ENCODE peak calls at places on chromosomes 3 and 15, in four cellular contexts. M, X, Z and T are unnamed samples.

GRCh38 chr15:72237286-72238224 is 6.6 kb upstream of the PKM start:
- DNase-seq in Z (peak), M (peak), X (no peak), T (peak)

GRCh38 chr3:126473292-126474168 is 2.2 kb downstream of the ZXDC start:
- DNase-seq in Z (no peak), X (no peak), M (no peak), T (no peak)

GRCh38 chr15:48936666-48937065 is 27.1 kb downstream of the SHC4 start:
- DNase-seq in X (no peak), M (no peak), Z (no peak), T (no peak)

GRCh38 chr3:13570391-13571194 is 21.7 kb downstream of the FBLN2 start:
- DNase-seq in M (no peak), Z (peak), X (no peak), T (no peak)

GRCh38 chr15:95127356-95127755 is 896.0 kb downstream of the MCTP2 start:
- DNase-seq in Z (no peak), X (no peak), M (no peak), T (no peak)

GRCh38 chr3:16113704-16114103 is 60.8 kb upstream of the GALNT15 start:
- DNase-seq in M (no peak), X (no peak), Z (no peak), T (no peak)

GRCh38 chr3:28915711-28916481 is 365.0 kb upstream of the RBMS3 start:
- DNase-seq in Z (peak), X (no peak), M (no peak), T (no peak)

GRCh38 chr3:87076951-87077350 is 86.0 kb upstream of the VGLL3 start:
- DNase-seq in M (no peak), X (no peak), Z (no peak), T (no peak)

GRCh38 chr3:151318313-151318712 is 1.7 kb upstream of the GPR87 start:
- DNase-seq in M (no peak), Z (no peak), X (no peak), T (no peak)

GRCh38 chr15:72318408-72318942 is 1.5 kb downstream of the CELF6 start:
- DNase-seq in X (no peak), M (no peak), Z (peak), T (no peak)

GRCh38 chr3:148089171-148089570 is 608.5 kb upstream of the AGTR1 start:
- DNase-seq in Z (peak), X (no peak), M (no peak), T (no peak)

GRCh38 chr3:187989458-187990153 is 164.4 kb upstream of the LPP start:
- DNase-seq in M (no peak), X (no peak), Z (no peak), T (no peak)

GRCh38 chr15:56459096-56459495 is 5.8 kb downstream of the MNS1 start:
- DNase-seq in X (no peak), M (no peak), Z (no peak), T (no peak)

GRCh38 chr3:190322604-190323240 is 476 bp upstream of the CLDN1 start:
- DNase-seq in M (no peak), X (no peak), Z (no peak), T (no peak)

GRCh38 chr15:73571346-73571745 is 61.8 kb downstream of the NPTN start:
- DNase-seq in X (no peak), Z (no peak), M (no peak), T (no peak)

GRCh38 chr15:90463381-90463780 is 66.3 kb upstream of the CRTC3 start:
- DNase-seq in M (no peak), Z (no peak), X (no peak), T (peak)

GRCh38 chr3:10467204-10467603 is 38.2 kb downstream of the ATP2B2 start:
- DNase-seq in X (no peak), M (no peak), Z (no peak), T (no peak)

GRCh38 chr15:70494861-70495571 is 268.3 kb downstream of the UACA start:
- DNase-seq in M (no peak), Z (peak), X (no peak), T (peak)

GRCh38 chr15:80777836-80778620 is 1.1 kb upstream of the CEMIP start:
- DNase-seq in X (no peak), Z (no peak), M (no peak), T (no peak)

GRCh38 chr3:51703026-51703775 is 3.7 kb upstream of the GRM2 start:
- DNase-seq in Z (no peak), X (no peak), M (no peak), T (no peak)

GRCh38 chr3:8875831-8876230 is 87.4 kb downstream of the RAD18 start:
- DNase-seq in M (no peak), X (no peak), Z (peak), T (no peak)

GRCh38 chr3:42118762-42119361 is 27.7 kb downstream of the TRAK1 start:
- DNase-seq in Z (peak), M (no peak), X (peak), T (peak)

GRCh38 chr3:195613468-195614069 is 29.8 kb upstream of the APOD start:
- DNase-seq in Z (no peak), M (no peak), X (no peak), T (no peak)

GRCh38 chr3:97823503-97824004 is 1.7 kb downstream of the CRYBG3 start:
- DNase-seq in Z (no peak), M (no peak), X (no peak), T (no peak)

GRCh38 chr3:52347716-52348635 is 31.9 kb downstream of the DNAH1 start:
- DNase-seq in M (no peak), Z (no peak), X (no peak), T (no peak)

GRCh38 chr3:26484140-26484539 is 138.4 kb upstream of the LRRC3B start:
- DNase-seq in X (no peak), Z (no peak), M (no peak), T (no peak)

GRCh38 chr3:59998040-59998439 is 948.2 kb upstream of the CFAP20DC start:
- DNase-seq in X (no peak), Z (no peak), M (no peak), T (no peak)

GRCh38 chr3:101950510-101950909 is 101.2 kb downstream of the NFKBIZ start:
- DNase-seq in Z (no peak), M (no peak), X (no peak), T (peak)

GRCh38 chr15:71874245-71874644 is 63.9 kb downstream of the NR2E3 start:
- DNase-seq in Z (no peak), X (no peak), M (no peak), T (peak)

GRCh38 chr15:91223902-91224301 is 123.8 kb downstream of the SV2B start:
- DNase-seq in M (no peak), X (no peak), Z (peak), T (no peak)

GRCh38 chr3:184419171-184419570 is 39.3 kb downstream of the CHRD start:
- DNase-seq in Z (peak), X (no peak), M (no peak), T (no peak)

GRCh38 chr3:12938258-12938711 is 96.9 kb upstream of the RPL32 start:
- DNase-seq in Z (no peak), X (no peak), M (no peak), T (no peak)

GRCh38 chr15:95684693-95685115 is 645.8 kb upstream of the NR2F2 start:
- DNase-seq in X (no peak), Z (no peak), M (no peak), T (no peak)

GRCh38 chr3:10335871-10336622 is 15.1 kb upstream of the SEC13 start:
- DNase-seq in Z (no peak), X (no peak), M (no peak), T (no peak)

GRCh38 chr15:63462053-63462452 is 42.3 kb upstream of the USP3 start:
- DNase-seq in Z (no peak), M (no peak), X (no peak), T (no peak)

GRCh38 chr3:28575100-28575747 is 226.6 kb upstream of the AZI2 start:
- DNase-seq in X (no peak), M (no peak), Z (no peak), T (no peak)

GRCh38 chr15:48363474-48363873 is 32.2 kb downstream of the DUT start:
- DNase-seq in Z (no peak), M (no peak), X (no peak), T (no peak)

GRCh38 chr3:53842436-53843194 is 3.6 kb downstream of the CHDH start:
- DNase-seq in Z (peak), X (no peak), M (no peak), T (no peak)

GRCh38 chr3:16090013-16090412 is 84.5 kb upstream of the GALNT15 start:
- DNase-seq in X (no peak), M (no peak), Z (no peak), T (no peak)